ENCODE peak calls at places on chromosome 9, in ten cellular contexts. Y is psoas muscle, U is fibroblast of lung, G is lung, V is lower lobe of right lung, B is sigmoid colon, A is right atrium auricular region, M is right lobe of liver, X is neural progenitor cell, H is upper lobe of right lung. L is an unnamed sample.
A peak's percentile ranks its signal among the peaks of the same experiment; 100 is the strongest.

GRCh38 chr9:13014484-13014883 is 239.7 kb downstream of the LURAP1L start:
- DNase-seq in Y (no peak), U (peak; percentile 77), G (no peak), V (no peak), B (no peak), A (no peak), M (no peak), X (no peak), H (no peak), L (no peak)

GRCh38 chr9:75130621-75131020 is 42.3 kb downstream of the OSTF1 start:
- DNase-seq in Y (no peak), U (peak; percentile 45), G (no peak), V (no peak), B (no peak), A (no peak), M (no peak), X (no peak), H (no peak), L (no peak)

GRCh38 chr9:546797-547223 is 294.7 kb upstream of the DMRT1 start:
- DNase-seq in Y (no peak), U (peak; percentile 13), G (no peak), V (no peak), B (no peak), A (no peak), M (no peak), X (peak; percentile 66), H (no peak), L (no peak)

GRCh38 chr9:89022902-89023301 is 31.6 kb downstream of the S1PR3 start:
- DNase-seq in Y (no peak), U (peak; percentile 79), G (peak; percentile 54), V (peak; percentile 61), B (no peak), A (peak; percentile 84), M (no peak), X (no peak), H (no peak), L (no peak)

GRCh38 chr9:16133556-16134227 is 580.8 kb downstream of the CCDC171 start:
- DNase-seq in Y (peak; percentile 55), U (peak; percentile 90), G (peak; percentile 33), V (peak; percentile 52), B (no peak), A (no peak), M (peak; percentile 38), X (peak; percentile 90), H (no peak), L (no peak)

GRCh38 chr9:108397286-108397685 is 458.5 kb downstream of the ACTL7B start:
- DNase-seq in Y (no peak), U (no peak), G (no peak), V (no peak), B (no peak), A (no peak), M (no peak), X (no peak), H (no peak), L (no peak)

GRCh38 chr9:136614967-136615623 is 47.6 kb upstream of the EGFL7 start:
- DNase-seq in Y (no peak), U (peak; percentile 23), G (no peak), V (no peak), B (no peak), A (no peak), M (no peak), X (peak; percentile 72), H (peak; percentile 68), L (no peak)

GRCh38 chr9:73011346-73011745 is 58.5 kb upstream of the ALDH1A1 start:
- DNase-seq in Y (no peak), U (peak; percentile 24), G (no peak), V (no peak), B (no peak), A (no peak), M (no peak), X (no peak), H (no peak), L (no peak)

GRCh38 chr9:38406476-38407186 is 14.1 kb downstream of the ALDH1B1 start:
- DNase-seq in Y (no peak), U (no peak), G (no peak), V (no peak), B (no peak), A (no peak), M (no peak), X (no peak), H (no peak), L (no peak)

GRCh38 chr9:98957826-98958225 is 14.1 kb downstream of the COL15A1 start:
- DNase-seq in Y (no peak), U (no peak), G (no peak), V (no peak), B (no peak), A (no peak), M (no peak), X (no peak), H (no peak), L (no peak)
- H3K9me3 ChIP-seq in Y (no peaks in the 10 kb centered on the region), U (no peaks in the 10 kb centered on the region), G (no peaks in the 10 kb centered on the region), V (peaks cover 5% of the 10 kb centered on the region), B (no peaks in the 10 kb centered on the region), A (no peaks in the 10 kb centered on the region), M (no peaks in the 10 kb centered on the region), X (no peaks in the 10 kb centered on the region), H (no peaks in the 10 kb centered on the region), L (no peaks in the 10 kb centered on the region)

GRCh38 chr9:96619491-96620154 is at the start of gene CDC14B:
- DNase-seq in Y (peak; percentile 79), U (peak; percentile 93), G (peak; percentile 91), V (peak; percentile 95), B (peak; percentile 96), A (peak; percentile 90), M (peak; percentile 87), X (peak; percentile 96), H (peak; percentile 96), L (peak; percentile 68)
- TF ChIP-seq CTCF in Y (peak; percentile 9), U (no peak), G (no peak), V (no peak), B (no peak), A (no peak), M (peak; percentile 38), X (no peak), H (no peak), L (no peak)

GRCh38 chr9:37054513-37054776 is 20.4 kb upstream of the PAX5 start:
- DNase-seq in Y (no peak), U (no peak), G (no peak), V (no peak), B (no peak), A (no peak), M (no peak), X (no peak), H (no peak), L (no peak)
- H3K27me3 ChIP-seq in Y (peaks cover 3% of the 10 kb centered on the region), U (peaks cover 18% of the 10 kb centered on the region), G (peaks cover 4% of the 10 kb centered on the region), V (peaks cover 25% of the 10 kb centered on the region), B (no peaks in the 10 kb centered on the region), A (no peaks in the 10 kb centered on the region), M (no peaks in the 10 kb centered on the region), X (no peaks in the 10 kb centered on the region), H (peaks cover 22% of the 10 kb centered on the region), L (no peaks in the 10 kb centered on the region)

DNA sequence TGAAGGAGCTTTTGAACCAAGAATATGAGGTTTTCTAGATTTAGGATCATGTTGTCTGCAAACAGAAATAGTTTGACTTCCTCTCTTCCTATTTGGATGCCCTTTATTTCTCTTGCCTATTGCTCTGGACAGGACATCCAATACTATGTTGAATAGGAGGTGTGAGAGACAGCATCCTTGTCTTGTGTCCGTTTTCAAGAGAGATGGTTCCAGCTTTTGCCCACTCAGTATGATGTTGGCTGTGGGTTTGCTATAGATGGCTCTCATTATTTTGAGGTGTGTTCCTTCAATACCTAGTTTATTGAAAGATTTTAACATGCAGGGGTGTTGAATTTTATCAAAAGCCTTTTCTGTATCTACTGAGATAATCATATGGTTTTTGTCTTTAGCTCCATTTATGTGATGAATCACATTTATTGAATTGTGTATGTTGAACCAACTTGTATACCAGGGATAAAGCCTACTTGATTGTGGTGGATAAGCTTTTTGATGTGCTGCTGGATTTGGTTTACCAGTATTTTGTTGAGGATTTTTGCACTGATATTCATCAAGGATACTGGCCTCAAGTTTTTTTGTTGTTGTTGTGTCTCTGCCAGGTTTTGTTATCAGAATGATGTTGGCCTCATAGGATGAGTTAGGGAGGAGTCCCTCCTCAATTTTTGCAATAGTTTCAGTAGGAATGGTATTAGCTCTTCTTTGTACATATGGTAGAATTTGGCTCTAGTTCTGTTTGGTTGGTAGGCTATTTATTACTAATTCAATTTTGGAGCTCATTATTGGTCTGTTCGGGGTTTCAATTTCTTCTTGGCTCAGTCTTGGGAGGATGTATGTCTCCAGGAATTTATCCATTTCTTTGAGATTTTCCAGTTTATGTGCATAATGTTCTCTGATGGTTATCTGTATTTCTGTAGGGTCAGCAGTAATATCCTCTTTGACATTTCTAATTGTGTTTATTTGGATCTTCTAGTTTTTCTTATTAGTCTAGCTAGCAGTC is 41.2 kb upstream of the IFNE start:
- DNase-seq in Y (no peak), U (no peak), G (no peak), V (no peak), B (no peak), A (no peak), M (no peak), X (no peak), H (no peak), L (no peak)
- H3K9me3 ChIP-seq in Y (no peaks in the 10 kb centered on the region), U (no peaks in the 10 kb centered on the region), G (no peaks in the 10 kb centered on the region), V (no peaks in the 10 kb centered on the region), B (no peaks in the 10 kb centered on the region), A (no peaks in the 10 kb centered on the region), M (no peaks in the 10 kb centered on the region), X (no peaks in the 10 kb centered on the region), H (no peaks in the 10 kb centered on the region), L (no peaks in the 10 kb centered on the region)

DNA sequence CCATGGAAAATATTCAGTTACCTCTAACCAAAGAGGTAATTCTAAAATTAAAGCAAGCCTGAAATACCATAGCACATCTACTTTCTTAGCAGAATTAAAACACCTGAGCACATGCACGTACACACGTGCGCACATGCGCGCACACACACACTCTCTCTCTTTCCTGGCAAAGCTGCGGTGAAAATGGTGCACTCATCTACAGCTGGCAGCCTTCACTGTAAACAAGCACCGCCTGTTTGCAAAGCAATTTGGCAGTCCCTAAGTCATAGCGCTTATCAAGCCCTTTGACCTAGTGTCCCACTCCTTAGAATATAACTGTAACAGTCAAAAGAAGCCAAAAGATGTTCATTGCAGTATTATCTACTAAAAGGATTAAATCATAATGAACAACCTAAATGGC is 278.7 kb downstream of the DENND1A start:
- DNase-seq in Y (no peak), U (no peak), G (no peak), V (no peak), B (no peak), A (no peak), M (peak; percentile 62), X (no peak), H (no peak), L (no peak)
- TF ChIP-seq CTCF in Y (no peak), U (no peak), G (no peak), V (no peak), B (no peak), A (no peak), M (no peak), X (no peak), H (no peak), L (no peak)

DNA sequence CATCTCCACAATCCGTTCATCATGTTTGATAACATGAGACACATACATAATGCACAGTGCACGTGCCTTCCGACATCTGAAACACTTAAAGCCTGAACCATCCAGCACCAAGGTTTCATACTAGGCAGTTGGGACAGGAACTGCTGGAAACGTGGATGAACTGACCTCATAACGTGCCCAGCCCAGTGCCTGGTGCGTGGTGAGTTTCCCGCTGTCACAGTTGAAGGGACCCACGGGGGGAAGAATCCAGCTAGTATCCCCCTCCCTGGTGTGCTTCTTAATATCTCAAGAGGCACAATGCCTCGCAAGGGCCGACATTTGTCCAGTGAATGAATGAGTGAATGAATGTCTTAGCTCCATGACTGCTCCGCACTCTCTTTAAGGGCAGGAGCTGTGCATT is 23.2 kb downstream of the BARX1 start:
- DNase-seq in Y (no peak), U (no peak), G (no peak), V (no peak), B (no peak), A (no peak), M (no peak), X (no peak), H (no peak), L (no peak)
- H3K27me3 ChIP-seq in Y (no peaks in the 10 kb centered on the region), U (no peaks in the 10 kb centered on the region), G (no peaks in the 10 kb centered on the region), V (peaks cover 9% of the 10 kb centered on the region), B (no peaks in the 10 kb centered on the region), A (no peaks in the 10 kb centered on the region), M (no peaks in the 10 kb centered on the region), X (peaks cover 68% of the 10 kb centered on the region), H (peaks cover 10% of the 10 kb centered on the region), L (no peaks in the 10 kb centered on the region)